ENCODE peak calls at places on chromosomes 4 and X, in four cellular contexts. V, Y, C and L are unnamed samples.

GRCh38 chrX:107825698-107826285 is at the start of gene MID2:
- DNase-seq in V (peak; percentile 45), Y (peak; percentile 76), C (peak; percentile 30), L (peak; percentile 59)

GRCh38 chrX:10101269-10101668 is 55.5 kb upstream of the CLCN4 start:
- DNase-seq in V (no peak), Y (no peak), C (no peak), L (no peak)

GRCh38 chr4:113101669-113102068 is 52.2 kb downstream of the ANK2 start:
- DNase-seq in V (no peak), Y (no peak), C (no peak), L (no peak)

GRCh38 chrX:11558972-11559371 is 106.7 kb downstream of the ARHGAP6 start:
- DNase-seq in V (peak; percentile 85), Y (peak; percentile 41), C (no peak), L (peak; percentile 10)

GRCh38 chrX:77493677-77494553 is 46.7 kb downstream of the FGF16 start:
- DNase-seq in V (no peak), Y (no peak), C (peak; percentile 73), L (no peak)

GRCh38 chrX:125883169-125883568 is 282.9 kb downstream of the DCAF12L2 start:
- DNase-seq in V (no peak), Y (no peak), C (no peak), L (no peak)

GRCh38 chr4:18194278-18194677 is 172.7 kb upstream of the LCORL start:
- DNase-seq in V (no peak), Y (no peak), C (no peak), L (no peak)

GRCh38 chrX:121238093-121238492 is 190.7 kb downstream of the GLUD2 start:
- DNase-seq in V (no peak), Y (no peak), C (no peak), L (no peak)

GRCh38 chr4:6063684-6064083 is 45.5 kb upstream of the C4orf50 start:
- DNase-seq in V (no peak), Y (no peak), C (no peak), L (no peak)

GRCh38 chr4:188121530-188121929 is 12.1 kb upstream of the TRIML2 start:
- DNase-seq in V (no peak), Y (no peak), C (no peak), L (no peak)

GRCh38 chr4:177385576-177386320 is 56.5 kb downstream of the AGA start:
- DNase-seq in V (no peak), Y (no peak), C (peak; percentile 23), L (no peak)

GRCh38 chrX:23331701-23332100 is 2.9 kb upstream of the PTCHD1 start:
- DNase-seq in V (no peak), Y (no peak), C (no peak), L (no peak)

GRCh38 chr4:164571593-164572385 is 182.1 kb upstream of the SMIM31 start:
- DNase-seq in V (no peak), Y (no peak), C (no peak), L (no peak)

GRCh38 chrX:46298821-46299220 is 246.4 kb downstream of the ZNF674 start:
- DNase-seq in V (no peak), Y (no peak), C (peak; percentile 20), L (no peak)

GRCh38 chr4:161604516-161605300 is 559.1 kb downstream of the FSTL5 start:
- DNase-seq in V (no peak), Y (no peak), C (no peak), L (no peak)

GRCh38 chr4:133493776-133494175 is 344.7 kb downstream of the PCDH10 start:
- DNase-seq in V (no peak), Y (no peak), C (no peak), L (no peak)

GRCh38 chrX:53223955-53224859 is 800 bp downstream of the KDM5C start:
- DNase-seq in V (peak; percentile 60), Y (no peak), C (peak; percentile 33), L (peak; percentile 38)

GRCh38 chr4:1323635-1324442 is 23.2 kb upstream of the UVSSA start:
- DNase-seq in V (no peak), Y (no peak), C (peak; percentile 93), L (no peak)

GRCh38 chr4:75289843-75290616 is 224.2 kb downstream of the RCHY1 start:
- DNase-seq in V (peak; percentile 80), Y (no peak), C (peak; percentile 4), L (peak; percentile 10)

GRCh38 chrX:12967711-12968465 is 7.0 kb upstream of the TMSB4X start:
- DNase-seq in V (no peak), Y (no peak), C (no peak), L (no peak)

GRCh38 chr4:147830987-147831386 is 99.1 kb downstream of the ARHGAP10 start:
- DNase-seq in V (no peak), Y (no peak), C (peak; percentile 63), L (no peak)

GRCh38 chrX:149495573-149496071 is 9.5 kb downstream of the IDS start:
- DNase-seq in V (no peak), Y (no peak), C (peak; percentile 56), L (peak; percentile 61)

GRCh38 chrX:125711103-125711502 is 391.4 kb downstream of the TEX13C start:
- DNase-seq in V (no peak), Y (no peak), C (no peak), L (no peak)

GRCh38 chrX:71996826-71997225 is 86.2 kb downstream of the NHSL2 start:
- DNase-seq in V (no peak), Y (no peak), C (no peak), L (no peak)

GRCh38 chrX:71997320-71997719 is 86.7 kb downstream of the NHSL2 start:
- DNase-seq in V (no peak), Y (no peak), C (no peak), L (no peak)

GRCh38 chrX:71999535-71999934 is 88.9 kb downstream of the NHSL2 start:
- DNase-seq in V (no peak), Y (no peak), C (no peak), L (no peak)

GRCh38 chrX:72001471-72001870 is 90.8 kb downstream of the NHSL2 start:
- DNase-seq in V (no peak), Y (no peak), C (no peak), L (no peak)

GRCh38 chrX:71998836-71999509 is 88.3 kb downstream of the NHSL2 start:
- DNase-seq in V (peak; percentile 77), Y (no peak), C (peak; percentile 19), L (peak; percentile 34)
- H3K27me3 ChIP-seq in V (no peaks in the 10 kb centered on the region), Y (no peaks in the 10 kb centered on the region), C (no peaks in the 10 kb centered on the region), L (no peaks in the 10 kb centered on the region)

DNA sequence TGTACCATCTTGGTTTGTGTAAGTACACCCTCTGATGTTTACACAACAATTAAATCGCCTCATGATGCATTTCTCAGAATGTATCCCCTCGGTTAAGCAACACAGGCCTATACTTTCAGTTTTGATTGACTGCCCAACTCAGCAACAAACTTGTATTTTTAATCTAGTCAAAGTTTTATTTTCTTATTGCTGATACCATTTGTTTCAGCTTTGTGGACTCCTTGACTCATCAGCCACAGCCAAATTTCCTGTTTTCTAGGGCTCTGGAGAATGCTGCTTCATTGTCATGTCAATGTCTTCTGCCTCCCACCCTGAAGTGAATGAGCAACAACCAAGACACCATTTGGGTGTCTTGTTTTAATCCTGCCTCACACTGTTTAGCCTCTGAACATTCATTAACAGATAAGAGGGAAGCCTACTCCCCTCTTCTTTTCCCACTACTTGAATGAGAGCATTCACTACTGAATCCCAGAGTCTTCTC is 14.0 kb downstream of the BBS12 start:
- DNase-seq in V (no peak), Y (no peak), C (no peak), L (no peak)
- H3K4me3 ChIP-seq in V (no peak overlapping the region), Y (no peak overlapping the region), C (no peak overlapping the region), L (no peak overlapping the region)

DNA sequence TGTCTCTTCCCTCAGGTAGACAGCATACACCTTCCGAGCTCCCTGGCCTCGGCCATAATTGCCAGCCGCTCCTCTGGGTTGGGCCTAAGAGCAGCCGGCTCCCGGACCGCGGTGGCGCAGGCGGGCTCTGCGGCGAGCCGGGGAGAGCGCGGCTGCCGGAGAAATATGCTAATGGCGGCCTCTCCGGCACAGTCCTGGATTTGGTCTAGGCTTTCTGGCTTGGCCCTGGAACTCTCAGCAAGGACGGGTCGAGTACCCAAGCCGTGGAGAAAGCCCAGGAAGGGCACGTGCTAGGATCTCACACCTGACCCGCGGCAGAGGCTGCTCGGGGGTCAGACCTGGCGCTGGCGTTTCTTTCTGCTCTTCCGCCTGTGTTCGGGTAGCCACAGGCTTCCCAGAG is 18.6 kb upstream of the ZIC3 start:
- DNase-seq in V (no peak), Y (no peak), C (no peak), L (no peak)
- H3K27me3 ChIP-seq in V (no peaks in the 10 kb centered on the region), Y (peaks cover 60% of the 10 kb centered on the region), C (no peaks in the 10 kb centered on the region), L (peaks cover 28% of the 10 kb centered on the region)

GRCh38 chr4:15766821-15767220 is 11.3 kb upstream of the CD38 start:
- DNase-seq in V (no peak), Y (no peak), C (no peak), L (no peak)
- H3K4me3 ChIP-seq in V (no peak overlapping the region), Y (no peak overlapping the region), C (no peak overlapping the region), L (no peak overlapping the region)

DNA sequence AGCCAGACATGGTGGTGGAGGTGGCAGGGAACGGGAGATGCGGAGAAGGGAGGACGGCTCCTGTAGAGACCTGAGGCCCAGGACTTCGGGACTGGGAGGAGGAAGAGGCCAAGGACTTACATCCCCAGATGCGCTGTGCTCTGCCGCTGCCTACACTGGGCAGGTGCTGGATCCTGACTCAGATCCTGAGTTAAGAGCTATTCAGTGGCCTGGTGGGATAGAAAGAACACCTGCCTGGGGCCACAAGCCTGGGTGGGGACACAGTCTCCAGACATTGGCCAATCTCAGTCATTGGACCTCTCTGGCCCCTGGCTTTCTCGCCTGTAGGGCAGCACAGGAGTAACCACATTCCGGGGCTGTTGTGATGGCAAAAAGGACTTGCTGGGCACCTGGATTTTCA is 10.9 kb upstream of the MSX1 start:
- DNase-seq in V (no peak), Y (no peak), C (no peak), L (no peak)
- H3K27me3 ChIP-seq in V (no peaks in the 10 kb centered on the region), Y (peaks cover 79% of the 10 kb centered on the region), C (no peaks in the 10 kb centered on the region), L (no peaks in the 10 kb centered on the region)

GRCh38 chr4:20041838-20042237 is 209.9 kb upstream of the SLIT2 start:
- DNase-seq in V (no peak), Y (no peak), C (no peak), L (no peak)

GRCh38 chr4:20042769-20043168 is 208.9 kb upstream of the SLIT2 start:
- DNase-seq in V (no peak), Y (no peak), C (no peak), L (no peak)

DNA sequence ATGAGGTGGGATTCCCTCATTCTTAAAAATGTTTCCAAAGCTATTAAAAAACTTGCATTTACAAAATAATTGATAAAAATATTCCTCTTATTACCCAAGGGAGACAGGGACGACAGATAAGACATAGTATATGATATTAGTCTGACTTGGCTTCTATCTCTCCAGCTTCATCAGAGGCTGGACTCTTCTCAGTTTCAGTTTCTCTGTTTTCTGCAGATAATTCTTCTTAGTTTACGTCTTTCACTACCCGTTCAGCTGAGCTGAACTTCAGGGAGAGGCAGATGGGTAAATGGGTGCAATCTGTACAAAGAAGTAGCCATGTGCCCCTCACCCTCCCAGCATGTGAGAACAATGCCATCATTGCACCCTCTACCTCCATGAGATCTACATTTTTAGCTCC is 214.0 kb upstream of the SLIT2 start:
- DNase-seq in V (no peak), Y (no peak), C (no peak), L (no peak)
- H3K4me3 ChIP-seq in V (no peak overlapping the region), Y (no peak overlapping the region), C (no peak overlapping the region), L (no peak overlapping the region)

GRCh38 chr4:70703695-70704332 is 15.5 kb downstream of the UTP3 start:
- DNase-seq in V (no peak), Y (no peak), C (peak; percentile 72), L (peak; percentile 57)
- H3K27me3 ChIP-seq in V (no peaks in the 10 kb centered on the region), Y (no peaks in the 10 kb centered on the region), C (no peaks in the 10 kb centered on the region), L (no peaks in the 10 kb centered on the region)

GRCh38 chr4:54607521-54607920 is 50.2 kb upstream of the KIT start:
- DNase-seq in V (no peak), Y (no peak), C (no peak), L (no peak)
- H3K4me3 ChIP-seq in V (no peak overlapping the region), Y (no peak overlapping the region), C (no peak overlapping the region), L (no peak overlapping the region)